ENCODE peak calls at places on chromosomes 13 and 19, in six cellular contexts. E, J, D, Z, S and Y are unnamed samples.

GRCh38 chr13:85347251-85347650 is 452.0 kb downstream of the SLITRK6 start:
- DNase-seq in E (no peak), J (no peak), D (no peak), Z (no peak), S (no peak), Y (no peak)

GRCh38 chr13:99617474-99618255 is 116.4 kb downstream of the TM9SF2 start:
- DNase-seq in E (peak), J (no peak), D (peak), Z (peak), S (no peak), Y (no peak)

GRCh38 chr13:102443234-102443633 is 41.4 kb upstream of the FGF14 start:
- DNase-seq in E (no peak), J (no peak), D (no peak), Z (no peak), S (no peak), Y (no peak)

GRCh38 chr13:73082471-73082870 is 23.7 kb downstream of the KLF5 start:
- DNase-seq in E (no peak), J (no peak), D (no peak), Z (no peak), S (no peak), Y (no peak)

GRCh38 chr13:74661851-74662250 is 527.6 kb upstream of the KLF12 start:
- DNase-seq in E (no peak), J (no peak), D (no peak), Z (no peak), S (no peak), Y (no peak)

GRCh38 chr13:41648314-41648935 is 191.1 kb downstream of the RGCC start:
- DNase-seq in E (peak), J (no peak), D (no peak), Z (no peak), S (no peak), Y (no peak)

GRCh38 chr13:94595006-94595942 is 678 bp downstream of the TGDS start:
- DNase-seq in E (no peak), J (no peak), D (peak), Z (no peak), S (no peak), Y (peak)

GRCh38 chr19:37218592-37218935 is 550 bp downstream of the ZNF383 start:
- DNase-seq in E (no peak), J (no peak), D (no peak), Z (no peak), S (peak), Y (no peak)

GRCh38 chr19:33493401-33494275 is 28.0 kb downstream of the PEPD start:
- DNase-seq in E (no peak), J (no peak), D (no peak), Z (no peak), S (no peak), Y (no peak)

GRCh38 chr13:106083620-106084350 is 451.7 kb downstream of the EFNB2 start:
- DNase-seq in E (peak), J (no peak), D (no peak), Z (no peak), S (no peak), Y (no peak)

GRCh38 chr19:55391191-55391670 is 5.5 kb downstream of the RPL28 start:
- DNase-seq in E (no peak), J (no peak), D (no peak), Z (no peak), S (no peak), Y (no peak)

GRCh38 chr13:34155931-34156607 is 338.1 kb downstream of the RFC3 start:
- DNase-seq in E (no peak), J (no peak), D (no peak), Z (no peak), S (no peak), Y (no peak)

GRCh38 chr19:38514812-38515633 is 81.5 kb downstream of the RYR1 start:
- DNase-seq in E (peak), J (peak), D (peak), Z (peak), S (no peak), Y (peak)

GRCh38 chr19:45056831-45057230 is 18.0 kb downstream of the CLASRP start:
- DNase-seq in E (no peak), J (no peak), D (no peak), Z (no peak), S (no peak), Y (no peak)

GRCh38 chr13:98580420-98580819 is 3.5 kb upstream of the STK24 start:
- DNase-seq in E (no peak), J (no peak), D (no peak), Z (no peak), S (no peak), Y (no peak)

GRCh38 chr19:47417746-47418594 is 1.4 kb downstream of the MEIS3 start:
- DNase-seq in E (no peak), J (no peak), D (no peak), Z (peak), S (no peak), Y (no peak)

GRCh38 chr19:6070179-6071102 is 39.9 kb downstream of the RFX2 start:
- DNase-seq in E (no peak), J (no peak), D (no peak), Z (no peak), S (no peak), Y (no peak)

GRCh38 chr13:94128430-94128829 is 351.1 kb downstream of the DCT start:
- DNase-seq in E (no peak), J (no peak), D (no peak), Z (no peak), S (no peak), Y (no peak)

GRCh38 chr13:47289578-47289977 is 392.7 kb upstream of the HTR2A start:
- DNase-seq in E (peak), J (no peak), D (no peak), Z (no peak), S (no peak), Y (no peak)

GRCh38 chr13:76425930-76426329 is 460.3 kb downstream of the KCTD12 start:
- DNase-seq in E (no peak), J (no peak), D (no peak), Z (no peak), S (no peak), Y (no peak)

GRCh38 chr19:51394045-51394836 is 3.9 kb upstream of the C19orf84 start:
- DNase-seq in E (peak), J (peak), D (peak), Z (peak), S (peak), Y (peak)
- TF ChIP-seq POLR2A in E (no peak), J (peak), D (peak), Z (peak), S (peak), Y (peak)

DNA sequence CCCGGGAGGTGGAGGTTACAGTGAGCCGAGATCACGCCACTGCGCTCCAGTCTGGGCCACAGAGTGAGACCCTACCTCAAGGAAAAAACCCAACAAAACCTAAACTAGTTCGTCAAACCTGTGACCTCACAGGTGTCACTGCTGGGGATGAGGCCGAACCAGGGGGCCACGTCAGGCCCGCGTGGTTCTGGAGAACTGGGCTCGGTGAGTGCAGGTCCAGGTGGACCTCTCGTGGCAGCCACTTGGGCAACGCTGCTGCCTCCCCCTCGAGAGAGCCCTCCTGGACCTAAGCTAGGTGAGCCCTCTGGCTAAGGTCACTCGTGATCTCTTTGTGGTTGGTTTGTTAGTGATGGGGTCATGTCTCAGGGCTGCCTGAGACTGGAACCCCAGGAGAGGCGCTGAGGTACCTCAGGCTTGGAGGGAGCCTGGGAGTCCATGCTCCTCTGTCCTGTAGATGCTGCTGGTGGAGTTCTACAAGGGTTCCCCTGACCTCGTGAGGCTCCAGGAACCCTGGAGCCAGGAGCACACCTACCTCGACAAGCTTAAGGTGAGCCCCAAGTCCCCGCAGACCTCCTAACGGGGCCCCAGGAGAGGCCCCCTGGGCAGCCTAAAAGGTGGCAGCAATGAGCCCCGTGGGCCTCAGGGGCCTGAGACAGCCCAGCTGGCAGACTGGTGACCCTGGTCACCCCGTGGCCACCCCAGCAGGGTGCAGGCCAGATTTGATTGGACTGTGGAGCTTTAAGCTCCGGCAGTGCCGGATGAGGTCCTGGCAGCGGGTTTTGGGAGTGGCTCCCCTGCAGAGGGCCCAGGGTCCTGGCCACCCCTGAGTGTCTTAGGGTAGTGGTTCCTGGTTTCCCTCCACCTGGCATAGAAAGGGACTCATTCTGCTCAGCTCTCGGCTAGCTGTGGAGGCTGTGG is 15.6 kb downstream of the MPND start:
- DNase-seq in E (no peak), J (no peak), D (no peak), Z (no peak), S (no peak), Y (no peak)
- TF ChIP-seq POLR2AphosphoS5 in E (peak), J (no peak), D (no peak), Z (no peak), S (no peak), Y (no peak)

GRCh38 chr19:1251233-1251502 is 2.8 kb downstream of the MIDN start:
- DNase-seq in E (peak), J (no peak), D (no peak), Z (no peak), S (no peak), Y (no peak)
- TF ChIP-seq TAF1 in E (no peak), J (no peak), D (no peak), Z (no peak), S (no peak), Y (no peak)

GRCh38 chr19:17841810-17842662 is 5.7 kb downstream of the JAK3 start:
- DNase-seq in E (no peak), J (peak), D (peak), Z (peak), S (no peak), Y (no peak)
- TF ChIP-seq POLR2A in E (no peak), J (no peak), D (peak), Z (no peak), S (peak), Y (no peak)

GRCh38 chr19:3224346-3225325 is at the start of gene CELF5:
- DNase-seq in E (no peak), J (peak), D (peak), Z (peak), S (no peak), Y (peak)
- TF ChIP-seq POLR2AphosphoS5 in E (no peak), J (no peak), D (no peak), Z (no peak), S (no peak), Y (no peak)

GRCh38 chr19:41619018-41619571 is 7.8 kb downstream of the CEACAM4 start:
- DNase-seq in E (no peak), J (no peak), D (no peak), Z (no peak), S (no peak), Y (no peak)

GRCh38 chr19:41615207-41615606 is 11.7 kb downstream of the CEACAM4 start:
- DNase-seq in E (no peak), J (no peak), D (no peak), Z (no peak), S (no peak), Y (no peak)

GRCh38 chr19:41617941-41618730 is 8.7 kb downstream of the CEACAM4 start:
- DNase-seq in E (no peak), J (no peak), D (no peak), Z (no peak), S (no peak), Y (no peak)

GRCh38 chr19:41620171-41620570 is 6.7 kb downstream of the CEACAM4 start:
- DNase-seq in E (no peak), J (no peak), D (no peak), Z (no peak), S (no peak), Y (no peak)

DNA sequence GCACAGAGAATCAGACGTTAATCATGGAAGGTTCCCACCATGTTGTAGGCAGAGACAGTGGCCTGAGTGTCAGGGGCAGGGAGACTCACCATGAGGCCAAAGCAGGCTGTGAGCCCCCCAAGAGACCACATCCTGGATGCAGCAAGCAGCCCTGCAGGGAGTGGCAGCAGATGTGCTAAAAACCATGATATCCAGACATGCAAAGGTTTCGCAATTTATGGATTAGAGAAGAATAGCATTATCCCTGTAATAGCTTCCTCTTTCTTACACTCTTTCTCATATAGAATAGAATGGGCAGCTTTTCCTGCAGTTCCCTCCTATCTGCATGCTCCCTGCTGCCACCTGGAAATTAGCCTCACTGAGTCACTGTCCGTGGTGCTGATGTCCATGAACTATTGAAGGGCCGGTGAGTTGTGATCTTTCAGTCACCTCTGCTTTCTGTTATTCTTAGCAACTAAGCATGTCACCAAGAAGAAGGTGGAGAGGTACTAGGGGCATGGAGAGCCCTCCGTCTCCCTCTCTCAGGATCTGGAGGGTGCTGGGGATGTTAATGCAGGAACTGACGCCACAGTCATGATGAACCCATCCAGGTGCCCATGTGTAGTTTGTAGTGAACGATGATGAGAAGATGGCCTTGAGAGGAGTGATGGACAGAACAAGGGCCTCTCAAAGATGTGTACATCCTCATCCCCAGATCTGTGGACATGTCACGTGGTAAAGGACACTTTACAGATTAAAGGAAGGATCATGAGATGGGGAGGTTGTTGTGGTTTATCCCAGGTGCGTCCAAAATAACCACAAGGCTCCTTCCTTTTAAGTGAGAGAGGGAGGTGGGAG is 9.9 kb downstream of the CEACAM4 start:
- DNase-seq in E (peak), J (no peak), D (no peak), Z (no peak), S (no peak), Y (no peak)
- TF ChIP-seq TAF1 in E (no peak), J (no peak), D (no peak), Z (no peak), S (no peak), Y (no peak)

GRCh38 chr13:110712081-110712848 is 1.2 kb upstream of the ING1 start:
- DNase-seq in E (peak), J (peak), D (peak), Z (peak), S (peak), Y (peak)
- TF ChIP-seq POLR2A in E (peak), J (peak), D (peak), Z (no peak), S (peak), Y (peak)

GRCh38 chr19:10819124-10820060 is 16.6 kb downstream of the TMED1 start:
- DNase-seq in E (no peak), J (no peak), D (no peak), Z (no peak), S (no peak), Y (no peak)

GRCh38 chr19:10818306-10819123 is 17.5 kb downstream of the TMED1 start:
- DNase-seq in E (no peak), J (no peak), D (no peak), Z (no peak), S (no peak), Y (no peak)

GRCh38 chr19:10817291-10818038 is 18.5 kb downstream of the TMED1 start:
- DNase-seq in E (no peak), J (no peak), D (no peak), Z (no peak), S (no peak), Y (no peak)

GRCh38 chr19:10816691-10817090 is 19.3 kb downstream of the TMED1 start:
- DNase-seq in E (no peak), J (no peak), D (no peak), Z (no peak), S (no peak), Y (no peak)

DNA sequence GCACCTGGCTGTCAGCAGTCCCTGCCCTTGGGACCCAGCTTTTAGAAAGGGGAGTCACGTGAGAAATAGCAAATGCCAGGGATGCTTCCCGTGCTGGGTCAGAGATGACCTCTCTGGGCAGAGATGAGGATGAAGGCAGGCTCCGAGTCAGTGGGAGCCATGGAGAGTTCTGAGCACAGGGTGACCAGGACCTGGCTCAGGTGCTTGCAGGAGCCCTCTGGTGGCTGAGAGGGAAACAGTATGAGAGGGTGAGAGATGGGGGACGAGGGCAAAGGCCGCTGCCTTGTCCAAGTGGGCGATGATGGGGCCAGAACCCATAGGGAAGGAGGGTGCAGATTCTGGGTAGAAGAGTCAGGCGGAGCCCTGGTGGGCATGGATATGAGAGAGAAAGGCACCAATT is 15.8 kb downstream of the TMED1 start:
- DNase-seq in E (no peak), J (no peak), D (peak), Z (no peak), S (no peak), Y (no peak)
- TF ChIP-seq POLR2AphosphoS5 in E (no peak), J (no peak), D (no peak), Z (no peak), S (no peak), Y (no peak)